ENCODE peak calls at places on chromosomes 11 and 22, in nine cellular contexts. One of them, this sample, is unnamed.

GRCh38 chr11:124897681-124898680 is at the start of gene ROBO4:
- DNase-seq in stimulated activated CD8-positive, alpha-beta memory T cell treated with anti-CD3 and anti-CD28 coated beads, Interleukin-7, amount 100 ng/mL, for 1 hour: no peak
- DNase-seq in HCEC 1CT: peak; percentile 96
- DNase-seq in tibial nerve: no peak
- DNase-seq in endodermal cell: peak; percentile 60
- DNase-seq in GM19239: no peak
- DNase-seq in left colon: no peak
- DNase-seq in ACHN: peak; percentile 80
- DNase-seq in HTR-8/SVneo: no peak
- DNase-seq in this sample: no peak

GRCh38 chr11:44402466-44403075 is 92.6 kb upstream of the ALX4 start:
- DNase-seq in stimulated activated CD8-positive, alpha-beta memory T cell treated with anti-CD3 and anti-CD28 coated beads, Interleukin-7, amount 100 ng/mL, for 1 hour: no peak
- DNase-seq in HCEC 1CT: no peak
- DNase-seq in tibial nerve: no peak
- DNase-seq in endodermal cell: no peak
- DNase-seq in GM19239: no peak
- DNase-seq in left colon: no peak
- DNase-seq in ACHN: no peak
- DNase-seq in HTR-8/SVneo: no peak
- DNase-seq in this sample: no peak

GRCh38 chr22:37244922-37245722 is 1.1 kb upstream of the RAC2 start:
- DNase-seq in stimulated activated CD8-positive, alpha-beta memory T cell treated with anti-CD3 and anti-CD28 coated beads, Interleukin-7, amount 100 ng/mL, for 1 hour: no peak
- DNase-seq in HCEC 1CT: no peak
- DNase-seq in tibial nerve: no peak
- DNase-seq in endodermal cell: peak; percentile 49
- DNase-seq in GM19239: no peak
- DNase-seq in left colon: no peak
- DNase-seq in ACHN: no peak
- DNase-seq in HTR-8/SVneo: no peak
- DNase-seq in this sample: no peak

GRCh38 chr11:95584180-95584579 is 205.4 kb downstream of the FAM76B start:
- DNase-seq in stimulated activated CD8-positive, alpha-beta memory T cell treated with anti-CD3 and anti-CD28 coated beads, Interleukin-7, amount 100 ng/mL, for 1 hour: no peak
- DNase-seq in HCEC 1CT: peak; percentile 81
- DNase-seq in tibial nerve: no peak
- DNase-seq in endodermal cell: no peak
- DNase-seq in GM19239: no peak
- DNase-seq in left colon: no peak
- DNase-seq in ACHN: no peak
- DNase-seq in HTR-8/SVneo: no peak
- DNase-seq in this sample: no peak

GRCh38 chr11:123707606-123708205 is 33.8 kb downstream of the ZNF202 start:
- DNase-seq in stimulated activated CD8-positive, alpha-beta memory T cell treated with anti-CD3 and anti-CD28 coated beads, Interleukin-7, amount 100 ng/mL, for 1 hour: peak; percentile 7
- DNase-seq in HCEC 1CT: peak; percentile 51
- DNase-seq in tibial nerve: no peak
- DNase-seq in endodermal cell: peak; percentile 86
- DNase-seq in GM19239: no peak
- DNase-seq in left colon: no peak
- DNase-seq in ACHN: peak; percentile 57
- DNase-seq in HTR-8/SVneo: peak; percentile 52
- DNase-seq in this sample: peak; percentile 79

GRCh38 chr11:34397120-34397519 is 39.3 kb upstream of the ABTB2 start:
- DNase-seq in stimulated activated CD8-positive, alpha-beta memory T cell treated with anti-CD3 and anti-CD28 coated beads, Interleukin-7, amount 100 ng/mL, for 1 hour: no peak
- DNase-seq in HCEC 1CT: no peak
- DNase-seq in tibial nerve: no peak
- DNase-seq in endodermal cell: no peak
- DNase-seq in GM19239: no peak
- DNase-seq in left colon: no peak
- DNase-seq in ACHN: no peak
- DNase-seq in HTR-8/SVneo: no peak
- DNase-seq in this sample: no peak

GRCh38 chr22:33811686-33812085 is 108.6 kb downstream of the LARGE1 start:
- DNase-seq in stimulated activated CD8-positive, alpha-beta memory T cell treated with anti-CD3 and anti-CD28 coated beads, Interleukin-7, amount 100 ng/mL, for 1 hour: no peak
- DNase-seq in HCEC 1CT: no peak
- DNase-seq in tibial nerve: peak; percentile 18
- DNase-seq in endodermal cell: no peak
- DNase-seq in GM19239: no peak
- DNase-seq in left colon: peak; percentile 68
- DNase-seq in ACHN: no peak
- DNase-seq in HTR-8/SVneo: no peak
- DNase-seq in this sample: no peak

GRCh38 chr22:43302462-43303109 is 40.6 kb downstream of the SCUBE1 start:
- DNase-seq in stimulated activated CD8-positive, alpha-beta memory T cell treated with anti-CD3 and anti-CD28 coated beads, Interleukin-7, amount 100 ng/mL, for 1 hour: no peak
- DNase-seq in HCEC 1CT: no peak
- DNase-seq in tibial nerve: no peak
- DNase-seq in endodermal cell: no peak
- DNase-seq in GM19239: no peak
- DNase-seq in left colon: no peak
- DNase-seq in ACHN: no peak
- DNase-seq in HTR-8/SVneo: no peak
- DNase-seq in this sample: no peak

GRCh38 chr11:7512525-7513209 is 1.1 kb upstream of the PPFIBP2 start:
- DNase-seq in stimulated activated CD8-positive, alpha-beta memory T cell treated with anti-CD3 and anti-CD28 coated beads, Interleukin-7, amount 100 ng/mL, for 1 hour: no peak
- DNase-seq in HCEC 1CT: no peak
- DNase-seq in tibial nerve: peak; percentile 61
- DNase-seq in endodermal cell: peak; percentile 59
- DNase-seq in GM19239: peak; percentile 68
- DNase-seq in left colon: peak; percentile 82
- DNase-seq in ACHN: no peak
- DNase-seq in HTR-8/SVneo: no peak
- DNase-seq in this sample: no peak

GRCh38 chr11:121958323-121958977 is 157.6 kb downstream of the BLID start:
- DNase-seq in stimulated activated CD8-positive, alpha-beta memory T cell treated with anti-CD3 and anti-CD28 coated beads, Interleukin-7, amount 100 ng/mL, for 1 hour: no peak
- DNase-seq in HCEC 1CT: no peak
- DNase-seq in tibial nerve: no peak
- DNase-seq in endodermal cell: no peak
- DNase-seq in GM19239: no peak
- DNase-seq in left colon: no peak
- DNase-seq in ACHN: no peak
- DNase-seq in HTR-8/SVneo: no peak
- DNase-seq in this sample: no peak

GRCh38 chr11:73001615-73002014 is 140.5 kb downstream of the FCHSD2 start:
- DNase-seq in stimulated activated CD8-positive, alpha-beta memory T cell treated with anti-CD3 and anti-CD28 coated beads, Interleukin-7, amount 100 ng/mL, for 1 hour: no peak
- DNase-seq in HCEC 1CT: no peak
- DNase-seq in tibial nerve: no peak
- DNase-seq in endodermal cell: no peak
- DNase-seq in GM19239: no peak
- DNase-seq in left colon: no peak
- DNase-seq in ACHN: peak; percentile 34
- DNase-seq in HTR-8/SVneo: no peak
- DNase-seq in this sample: peak; percentile 80